ENCODE peak calls at places on chromosome X, in six cellular contexts. One of them, this sample, is unnamed.

GRCh38 chrX:19670321-19670750 is 155.0 kb upstream of the MAP3K15 start:
- DNase-seq in HepG2: peak; percentile 21
- DNase-seq in SK-N-SH: no peak
- DNase-seq in H1: no peak
- DNase-seq in GM12878: no peak
- DNase-seq in K562: no peak
- DNase-seq in this sample: peak; percentile 7

GRCh38 chrX:15525664-15526416 is 25.2 kb downstream of the BMX start:
- DNase-seq in H1: no peak
- DNase-seq in GM12878: no peak
- DNase-seq in SK-N-SH: no peak
- DNase-seq in HepG2: no peak
- DNase-seq in K562: no peak
- DNase-seq in this sample: no peak

GRCh38 chrX:56790778-56791177 is 61.7 kb downstream of the NBDY start:
- DNase-seq in SK-N-SH: no peak
- DNase-seq in HepG2: no peak
- DNase-seq in H1: no peak
- DNase-seq in GM12878: no peak
- DNase-seq in K562: no peak
- DNase-seq in this sample: no peak

GRCh38 chrX:69616520-69617203 is 749 bp downstream of the EDA start:
- DNase-seq in GM12878: no peak
- DNase-seq in K562: no peak
- DNase-seq in HepG2: peak; percentile 0
- DNase-seq in H1: no peak
- DNase-seq in SK-N-SH: peak; percentile 12
- DNase-seq in this sample: no peak

GRCh38 chrX:134933911-134934310 is 56.9 kb upstream of the SMIM10 start:
- DNase-seq in SK-N-SH: no peak
- DNase-seq in GM12878: no peak
- DNase-seq in HepG2: no peak
- DNase-seq in H1: no peak
- DNase-seq in K562: peak; percentile 11
- DNase-seq in this sample: no peak

GRCh38 chrX:7586126-7586525 is 256.8 kb upstream of the VCX start:
- DNase-seq in K562: peak; percentile 2
- DNase-seq in H1: no peak
- DNase-seq in SK-N-SH: peak; percentile 20
- DNase-seq in GM12878: no peak
- DNase-seq in HepG2: peak; percentile 1
- DNase-seq in this sample: peak; percentile 4

GRCh38 chrX:4547218-4547836 is 833.9 kb upstream of the PRKX start:
- DNase-seq in H1: no peak
- DNase-seq in SK-N-SH: peak; percentile 20
- DNase-seq in GM12878: peak; percentile 5
- DNase-seq in K562: peak; percentile 42
- DNase-seq in HepG2: peak; percentile 8
- DNase-seq in this sample: peak; percentile 54

GRCh38 chrX:24479924-24480722 is 15.0 kb downstream of the PDK3 start:
- DNase-seq in HepG2: no peak
- DNase-seq in GM12878: peak; percentile 81
- DNase-seq in H1: no peak
- DNase-seq in K562: no peak
- DNase-seq in SK-N-SH: no peak
- DNase-seq in this sample: no peak

GRCh38 chrX:21838937-21839333 is 482 bp upstream of the MBTPS2 start:
- DNase-seq in SK-N-SH: no peak
- DNase-seq in K562: peak; percentile 11
- DNase-seq in HepG2: peak; percentile 1
- DNase-seq in GM12878: no peak
- DNase-seq in H1: no peak
- DNase-seq in this sample: no peak

GRCh38 chrX:129549124-129549523 is 9.1 kb downstream of the OCRL start:
- DNase-seq in GM12878: no peak
- DNase-seq in K562: no peak
- DNase-seq in SK-N-SH: no peak
- DNase-seq in HepG2: no peak
- DNase-seq in H1: no peak
- DNase-seq in this sample: no peak

GRCh38 chrX:19955306-19955705 is 35.6 kb downstream of the BCLAF3 start:
- DNase-seq in HepG2: no peak
- DNase-seq in H1: no peak
- DNase-seq in SK-N-SH: no peak
- DNase-seq in K562: no peak
- DNase-seq in GM12878: no peak
- DNase-seq in this sample: no peak

GRCh38 chrX:68671221-68671620 is 23.8 kb downstream of the STARD8 start:
- DNase-seq in GM12878: no peak
- DNase-seq in HepG2: no peak
- DNase-seq in K562: no peak
- DNase-seq in SK-N-SH: no peak
- DNase-seq in H1: no peak
- DNase-seq in this sample: no peak

GRCh38 chrX:70969635-70970481 is 39.0 kb upstream of the SLC7A3 start:
- DNase-seq in HepG2: no peak
- DNase-seq in H1: no peak
- DNase-seq in GM12878: no peak
- DNase-seq in K562: peak; percentile 75
- DNase-seq in SK-N-SH: no peak
- DNase-seq in this sample: no peak

GRCh38 chrX:70973221-70973620 is 42.3 kb upstream of the SLC7A3 start:
- DNase-seq in K562: no peak
- DNase-seq in HepG2: no peak
- DNase-seq in H1: no peak
- DNase-seq in GM12878: no peak
- DNase-seq in SK-N-SH: no peak
- DNase-seq in this sample: no peak

GRCh38 chrX:70970482-70970999 is 39.6 kb upstream of the SLC7A3 start:
- DNase-seq in SK-N-SH: peak; percentile 17
- DNase-seq in HepG2: peak; percentile 4
- DNase-seq in GM12878: no peak
- DNase-seq in H1: no peak
- DNase-seq in K562: peak; percentile 35
- DNase-seq in this sample: no peak
- TF ChIP-seq GABPA in SK-N-SH: no peak
- TF ChIP-seq GABPA in HepG2: no peak
- TF ChIP-seq GABPA in GM12878: no peak
- TF ChIP-seq GABPA in H1: no peak
- TF ChIP-seq GABPA in K562: no peak
- TF ChIP-seq GABPA in this sample: no peak

DNA sequence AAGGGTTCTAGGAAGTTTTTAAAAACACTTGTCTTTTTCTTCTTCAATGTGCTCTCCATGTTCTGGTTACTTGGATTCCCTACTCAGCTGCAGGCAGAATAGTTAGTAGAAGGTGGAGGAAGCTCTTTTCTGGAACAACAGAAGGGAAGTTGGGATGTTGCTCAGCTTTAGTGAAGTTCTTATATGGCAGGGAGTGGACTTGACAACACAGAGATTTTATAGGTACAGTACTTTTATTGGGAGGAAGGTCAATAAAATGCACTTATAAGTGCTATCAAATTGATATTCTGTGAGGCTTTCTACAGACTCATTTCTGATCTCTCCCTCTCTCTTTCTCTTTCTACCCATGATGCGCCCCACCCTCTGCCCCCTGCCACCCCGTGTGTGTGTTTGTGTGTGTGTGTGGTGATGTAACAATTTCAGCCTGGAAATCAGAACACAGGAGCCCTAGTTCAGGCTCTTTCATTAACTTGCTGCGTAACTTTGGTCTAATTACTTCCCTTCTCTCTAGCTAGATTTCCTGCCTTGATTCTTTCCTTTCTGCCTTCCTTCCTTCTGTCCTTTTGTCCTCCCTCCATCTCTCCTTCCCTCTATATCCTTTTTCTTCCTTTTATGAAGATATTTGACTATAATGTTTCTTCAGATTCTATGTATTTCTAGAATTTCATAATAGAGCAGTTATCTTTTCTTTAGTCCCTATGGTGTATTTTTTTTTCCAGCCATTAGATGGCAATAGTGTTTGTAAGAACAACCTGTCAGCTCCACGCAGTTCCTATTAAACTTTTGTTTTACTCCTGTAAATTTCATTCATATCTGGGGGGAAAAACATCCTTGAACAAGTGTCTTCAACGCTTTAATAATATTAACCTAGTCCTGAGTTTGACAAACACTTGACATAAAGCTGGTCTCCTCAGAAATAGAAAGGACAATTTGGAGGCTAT is 37.1 kb downstream of the HEPH start:
- DNase-seq in GM12878: no peak
- DNase-seq in K562: no peak
- DNase-seq in HepG2: no peak
- DNase-seq in H1: no peak
- DNase-seq in SK-N-SH: no peak
- DNase-seq in this sample: no peak
- TF ChIP-seq CTCF in GM12878: peak; percentile 35
- TF ChIP-seq CTCF in K562: no peak
- TF ChIP-seq CTCF in HepG2: no peak
- TF ChIP-seq CTCF in H1: no peak
- TF ChIP-seq CTCF in SK-N-SH: peak; percentile 66
- TF ChIP-seq CTCF in this sample: no peak

DNA sequence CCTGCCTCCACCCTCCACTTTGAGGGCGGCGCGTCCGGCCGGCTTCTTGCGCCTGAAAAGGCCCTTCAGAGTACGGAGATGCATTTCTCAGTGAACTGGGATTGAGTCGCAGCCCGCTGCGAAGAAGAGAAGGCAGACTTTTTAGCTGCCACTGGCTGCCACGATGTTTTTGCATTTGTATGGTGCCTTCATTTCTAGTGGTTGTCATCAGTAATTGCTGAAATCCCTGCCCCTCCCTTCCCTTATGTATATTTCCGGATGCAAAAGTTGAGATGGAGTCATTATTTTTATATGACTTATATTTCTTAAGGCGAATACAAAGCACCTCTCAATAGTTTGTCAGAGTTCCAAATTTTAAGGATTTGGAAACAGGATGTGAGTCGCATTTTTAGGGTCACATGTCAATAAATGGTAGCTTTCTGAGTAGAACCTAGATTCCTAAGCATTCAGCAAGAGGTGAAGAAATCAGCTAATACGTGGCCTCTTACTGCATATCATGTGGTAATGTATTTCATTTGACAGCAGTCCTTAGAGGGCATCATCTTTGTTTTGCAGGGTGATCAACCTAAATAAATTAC is 652 bp downstream of the ATP6AP2 start:
- DNase-seq in HepG2: no peak
- DNase-seq in H1: no peak
- DNase-seq in K562: no peak
- DNase-seq in GM12878: no peak
- DNase-seq in SK-N-SH: no peak
- DNase-seq in this sample: no peak
- TF ChIP-seq POLR2AphosphoS5 in HepG2: no peak
- TF ChIP-seq POLR2AphosphoS5 in H1: no peak
- TF ChIP-seq POLR2AphosphoS5 in K562: no peak
- TF ChIP-seq POLR2AphosphoS5 in GM12878: no peak
- TF ChIP-seq POLR2AphosphoS5 in SK-N-SH: no peak
- TF ChIP-seq POLR2AphosphoS5 in this sample: no peak

GRCh38 chrX:10098235-10098819 is 58.4 kb upstream of the CLCN4 start:
- DNase-seq in K562: no peak
- DNase-seq in H1: no peak
- DNase-seq in HepG2: no peak
- DNase-seq in SK-N-SH: no peak
- DNase-seq in GM12878: peak; percentile 51
- DNase-seq in this sample: no peak
- TF ChIP-seq GABPA in K562: no peak
- TF ChIP-seq GABPA in H1: no peak
- TF ChIP-seq GABPA in HepG2: no peak
- TF ChIP-seq GABPA in SK-N-SH: no peak
- TF ChIP-seq GABPA in GM12878: no peak
- TF ChIP-seq GABPA in this sample: no peak

DNA sequence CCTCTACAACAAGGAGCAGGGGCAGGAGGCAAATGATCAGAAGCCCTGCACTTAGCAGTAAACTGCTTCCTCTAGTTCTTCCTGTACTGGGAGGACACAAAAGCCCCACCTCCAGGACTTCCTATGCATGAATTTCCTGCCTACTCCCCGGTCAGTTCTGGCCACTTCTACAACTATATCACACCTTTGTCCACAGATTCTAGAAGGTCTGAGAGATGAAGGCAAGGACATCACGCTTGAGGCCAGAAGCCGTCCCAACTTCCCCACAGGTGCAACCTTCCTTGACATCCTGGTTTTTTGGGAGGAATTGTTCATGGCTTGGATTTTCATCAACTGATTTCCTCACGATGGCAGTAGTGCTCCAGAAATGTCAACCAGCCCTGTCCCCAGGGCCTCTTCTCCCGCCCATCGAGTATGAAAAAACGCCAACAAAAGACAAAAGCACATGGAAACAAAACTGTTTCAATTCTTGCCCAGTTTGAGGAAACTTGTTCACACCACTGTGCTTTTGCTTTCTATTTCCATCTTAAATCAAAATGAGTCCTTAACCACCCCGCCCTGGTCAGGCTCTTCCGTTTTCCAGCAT is 206.5 kb upstream of the STK26 start:
- DNase-seq in H1: no peak
- DNase-seq in GM12878: peak; percentile 90
- DNase-seq in K562: no peak
- DNase-seq in SK-N-SH: peak; percentile 51
- DNase-seq in HepG2: no peak
- DNase-seq in this sample: no peak
- TF ChIP-seq CTCF in H1: no peak
- TF ChIP-seq CTCF in GM12878: peak; percentile 50
- TF ChIP-seq CTCF in K562: no peak
- TF ChIP-seq CTCF in SK-N-SH: peak; percentile 59
- TF ChIP-seq CTCF in HepG2: no peak
- TF ChIP-seq CTCF in this sample: no peak

DNA sequence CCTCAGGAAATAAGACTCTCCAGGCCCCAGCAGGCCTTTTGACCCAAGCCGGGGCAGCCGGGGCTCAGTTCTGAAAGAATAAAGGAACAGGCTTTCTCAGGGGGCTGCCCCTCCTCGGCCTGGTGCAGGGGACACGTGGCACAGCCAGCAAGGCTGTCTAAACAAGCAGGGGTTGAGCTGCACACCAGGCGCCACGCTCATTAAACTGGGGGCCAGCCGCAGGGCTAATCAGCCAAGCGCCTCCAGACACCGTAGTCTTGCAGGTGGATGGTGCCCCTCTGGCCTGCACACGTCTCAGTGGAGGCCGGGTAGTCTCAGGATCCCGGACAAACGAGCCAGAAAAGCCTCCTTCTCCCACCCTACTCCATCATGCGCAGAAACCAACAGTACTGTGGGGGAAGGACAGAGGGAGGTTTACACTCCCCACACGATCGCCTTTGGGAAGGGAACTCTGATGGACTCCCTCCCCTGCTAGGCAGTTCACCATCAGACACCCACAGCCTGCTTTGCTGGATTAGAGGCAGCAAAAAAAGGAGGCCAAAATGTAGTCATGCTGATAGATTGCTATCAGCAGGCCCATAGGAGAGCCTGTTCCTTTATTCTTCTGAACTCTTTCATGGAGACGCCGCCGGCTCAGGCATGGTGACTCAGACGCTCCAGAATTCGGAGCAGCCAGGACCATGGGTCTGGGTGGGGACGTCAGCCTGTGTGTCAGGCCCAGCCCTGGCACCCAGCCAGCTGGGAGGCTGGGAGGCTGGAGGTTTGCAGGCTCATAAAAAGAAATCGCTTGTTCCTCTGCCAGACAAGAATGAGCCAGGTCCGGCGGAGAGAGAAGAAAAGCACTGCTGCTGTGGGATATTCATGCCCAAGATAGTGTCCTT is 342.4 kb downstream of the BCOR start:
- DNase-seq in GM12878: no peak
- DNase-seq in H1: no peak
- DNase-seq in HepG2: peak; percentile 63
- DNase-seq in SK-N-SH: peak; percentile 50
- DNase-seq in K562: peak; percentile 81
- DNase-seq in this sample: no peak
- TF ChIP-seq POLR2AphosphoS5 in GM12878: no peak
- TF ChIP-seq POLR2AphosphoS5 in H1: no peak
- TF ChIP-seq POLR2AphosphoS5 in HepG2: no peak
- TF ChIP-seq POLR2AphosphoS5 in SK-N-SH: peak; percentile 46
- TF ChIP-seq POLR2AphosphoS5 in K562: no peak
- TF ChIP-seq POLR2AphosphoS5 in this sample: no peak

GRCh38 chrX:153321381-153322105 is at the start of gene PNMA6F:
- DNase-seq in HepG2: no peak
- DNase-seq in GM12878: no peak
- DNase-seq in SK-N-SH: no peak
- DNase-seq in H1: no peak
- DNase-seq in K562: no peak
- DNase-seq in this sample: no peak
- TF ChIP-seq GABPA in HepG2: no peak
- TF ChIP-seq GABPA in GM12878: no peak
- TF ChIP-seq GABPA in SK-N-SH: no peak
- TF ChIP-seq GABPA in H1: no peak
- TF ChIP-seq GABPA in K562: no peak
- TF ChIP-seq GABPA in this sample: no peak